ENCODE peak calls at places on chromosomes 4 and X, in five cellular contexts. I is mesendoderm, G is substantia nigra, A is T-helper 9 cell, O is mucosa of gallbladder. H is an unnamed sample.

GRCh38 chr4:87120411-87121162 is 99.8 kb downstream of the KLHL8 start:
- DNase-seq in I (no peak), G (no peak), O (peak), A (no peak), H (no peak)

GRCh38 chrX:39819921-39820849 is 277.6 kb downstream of the BCOR start:
- DNase-seq in I (peak), G (no peak), O (no peak), A (no peak), H (no peak)

GRCh38 chrX:105515561-105515960 is 295.1 kb upstream of the TEX13A start:
- DNase-seq in G (no peak), I (no peak), O (no peak), A (no peak), H (no peak)

GRCh38 chrX:14504960-14505538 is 24.3 kb upstream of the GLRA2 start:
- DNase-seq in I (no peak), A (no peak), G (no peak), O (no peak), H (no peak)

GRCh38 chrX:133654801-133655200 is 239.5 kb upstream of the GPC4 start:
- DNase-seq in G (no peak), I (no peak), O (no peak), A (no peak), H (no peak)

GRCh38 chrX:132737743-132738142 is 220.7 kb downstream of the HS6ST2 start:
- DNase-seq in G (no peak), O (no peak), I (no peak), A (peak), H (no peak)

GRCh38 chrX:74238771-74239170 is 65.2 kb upstream of the ZCCHC13 start:
- DNase-seq in A (no peak), G (no peak), O (no peak), I (no peak), H (no peak)

GRCh38 chr4:167964766-167965373 is 127.5 kb upstream of the ANXA10 start:
- DNase-seq in A (no peak), G (no peak), O (no peak), I (no peak), H (no peak)

GRCh38 chr4:56134272-56134671 is 185.5 kb downstream of the CEP135 start:
- DNase-seq in I (peak), G (no peak), O (peak), A (no peak), H (no peak)

GRCh38 chr4:112253382-112254000 is 21.9 kb downstream of the AP1AR start:
- DNase-seq in O (no peak), G (no peak), I (peak), A (no peak), H (no peak)

GRCh38 chrX:111869639-111870034 is 6.3 kb upstream of the TRPC5OS start:
- DNase-seq in G (no peak), I (peak), O (peak), A (no peak), H (no peak)

GRCh38 chr4:80492761-80493160 is 157.2 kb downstream of the CFAP299 start:
- DNase-seq in A (peak), O (peak), G (no peak), I (peak), H (no peak)

GRCh38 chr4:111400736-111401135 is 744.5 kb upstream of the FAM241A start:
- DNase-seq in G (no peak), O (no peak), I (no peak), A (no peak), H (no peak)

GRCh38 chr4:118035309-118035708 is 1.0 kb downstream of the NDST3 start:
- DNase-seq in A (no peak), I (no peak), O (no peak), G (no peak), H (no peak)

GRCh38 chr4:124753941-124754581 is 41.5 kb upstream of the ANKRD50 start:
- DNase-seq in I (no peak), O (no peak), G (no peak), A (no peak), H (peak)

GRCh38 chr4:128286474-128287158 is 997 bp downstream of the PGRMC2 start:
- DNase-seq in I (peak), O (peak), G (no peak), A (no peak), H (no peak)

GRCh38 chrX:150502979-150503897 is 65.2 kb upstream of the MTM1 start:
- DNase-seq in O (no peak), I (no peak), G (no peak), A (no peak), H (no peak)

GRCh38 chrX:8591526-8591925 is 126.9 kb downstream of the VCX3B start:
- DNase-seq in G (no peak), I (no peak), O (no peak), A (no peak), H (no peak)

GRCh38 chr4:70632028-70632427 is 3.5 kb downstream of the ENAM start:
- DNase-seq in O (no peak), A (no peak), I (peak), G (no peak), H (no peak)

GRCh38 chr4:24924309-24924781 is 11.5 kb upstream of the CCDC149 start:
- DNase-seq in G (no peak), A (no peak), I (no peak), O (no peak), H (no peak)

GRCh38 chr4:110188113-110188512 is 10.3 kb downstream of the ELOVL6 start:
- DNase-seq in A (no peak), G (no peak), O (no peak), I (no peak), H (no peak)

GRCh38 chr4:152281211-152281610 is 254.7 kb downstream of the FBXW7 start:
- DNase-seq in I (no peak), A (no peak), O (no peak), G (no peak), H (no peak)

GRCh38 chr4:186266699-186267467 is 894 bp downstream of the F11 start:
- DNase-seq in I (peak), G (no peak), O (peak), A (no peak), H (peak)

GRCh38 chrX:152878976-152879755 is 18.7 kb upstream of the ZNF185 start:
- DNase-seq in I (no peak), G (no peak), A (no peak), O (no peak), H (no peak)

H was measured in upper lobe of right lung.